ENCODE peak calls at places on chromosomes 12 and 14, in nine cellular contexts. V is cardiac fibroblast, P is HCT116, J is brain microvascular endothelial cell, I is tibial nerve, M is lower lobe of right lung, N is right lobe of liver, F is AG04449, Y is Peyer's patch. K is an unnamed sample.
A peak's percentile ranks its signal among the peaks of the same experiment; 100 is the strongest.

GRCh38 chr12:11963841-11964471 is 106.8 kb upstream of the BCL2L14 start:
- DNase-seq in V (no peak), P (no peak), J (no peak), I (no peak), M (no peak), N (no peak), F (no peak), Y (no peak), K (no peak)

GRCh38 chr12:110135012-110135411 is 10.9 kb downstream of the IFT81 start:
- DNase-seq in V (peak; percentile 81), P (no peak), J (peak; percentile 34), I (no peak), M (no peak), N (no peak), F (peak; percentile 71), Y (no peak), K (no peak)

GRCh38 chr14:56648508-56649301 is 69.1 kb downstream of the TMEM260 start:
- DNase-seq in V (no peak), P (no peak), J (no peak), I (no peak), M (no peak), N (no peak), F (no peak), Y (no peak), K (no peak)

GRCh38 chr14:87131879-87132278 is 861.1 kb downstream of the GALC start:
- DNase-seq in V (peak; percentile 1), P (no peak), J (no peak), I (no peak), M (no peak), N (no peak), F (no peak), Y (no peak), K (no peak)

GRCh38 chr12:49336645-49337584 is at the start of gene C1QL4:
- DNase-seq in V (peak; percentile 66), P (peak; percentile 33), J (peak; percentile 57), I (peak; percentile 87), M (peak; percentile 87), N (peak; percentile 81), F (no peak), Y (peak; percentile 88), K (peak; percentile 85)

GRCh38 chr14:68694516-68695235 is 98.2 kb downstream of the ZFP36L1 start:
- DNase-seq in V (peak; percentile 84), P (no peak), J (no peak), I (no peak), M (no peak), N (peak; percentile 21), F (no peak), Y (no peak), K (no peak)

GRCh38 chr12:109461049-109461845 is 15.9 kb downstream of the KCTD10 start:
- DNase-seq in V (peak; percentile 75), P (no peak), J (peak; percentile 36), I (peak; percentile 19), M (peak; percentile 71), N (no peak), F (no peak), Y (no peak), K (no peak)

GRCh38 chr14:92945959-92946846 is 23.3 kb downstream of the CHGA start:
- DNase-seq in V (peak; percentile 80), P (peak; percentile 51), J (peak; percentile 57), I (peak; percentile 19), M (peak; percentile 78), N (peak; percentile 88), F (no peak), Y (peak; percentile 89), K (peak; percentile 91)

GRCh38 chr14:45715946-45716345 is 462.9 kb upstream of the MIS18BP1 start:
- DNase-seq in V (no peak), P (no peak), J (no peak), I (no peak), M (no peak), N (no peak), F (no peak), Y (no peak), K (no peak)

GRCh38 chr14:92607702-92608429 is 94.3 kb downstream of the RIN3 start:
- DNase-seq in V (peak; percentile 95), P (no peak), J (peak; percentile 53), I (no peak), M (no peak), N (no peak), F (peak; percentile 65), Y (no peak), K (no peak)

GRCh38 chr14:64442300-64442988 is 22.9 kb upstream of the AKAP5 start:
- DNase-seq in V (no peak), P (no peak), J (no peak), I (no peak), M (no peak), N (no peak), F (no peak), Y (no peak), K (no peak)

DNA sequence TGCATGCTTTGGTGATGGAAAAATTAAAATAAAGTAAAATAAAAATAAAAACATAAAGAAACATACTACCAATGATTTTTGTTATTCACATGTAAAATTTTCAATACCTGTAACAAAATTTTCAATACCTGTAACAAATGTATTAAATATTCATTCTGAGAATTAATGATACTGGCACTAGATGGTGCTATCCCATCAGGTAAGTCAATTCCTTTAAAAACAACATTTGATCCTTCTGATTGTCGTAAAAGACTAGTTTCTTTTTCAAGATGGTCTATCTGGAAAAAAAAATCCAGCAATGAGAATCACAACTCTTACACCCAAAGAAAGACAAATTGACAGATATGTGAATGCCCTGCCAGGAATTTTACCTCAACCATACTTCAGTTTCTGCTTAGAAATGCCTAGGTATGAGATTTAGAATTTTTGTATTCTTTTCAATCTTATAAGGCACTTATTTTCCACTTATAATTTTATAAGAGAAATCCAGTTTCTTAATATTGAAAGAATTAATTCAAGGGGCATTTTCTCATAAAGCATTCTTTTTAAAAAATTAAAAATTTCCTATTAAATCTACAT is 30.7 kb downstream of the CEP290 start:
- DNase-seq in V (peak; percentile 75), P (peak; percentile 38), J (no peak), I (no peak), M (no peak), N (no peak), F (no peak), Y (no peak), K (no peak)
- TF ChIP-seq CTCF in V (peak; percentile 37), P (peak; percentile 35), J (no peak), I (peak; percentile 12), M (peak; percentile 40), N (peak; percentile 53), F (no peak), Y (peak; percentile 53), K (no peak)

GRCh38 chr12:94766397-94766796 is 116.0 kb upstream of the TMCC3 start:
- DNase-seq in V (no peak), P (no peak), J (no peak), I (no peak), M (no peak), N (no peak), F (no peak), Y (no peak), K (no peak)
- TF ChIP-seq CTCF in V (no peak), P (no peak), J (no peak), I (no peak), M (no peak), N (no peak), F (no peak), Y (no peak), K (no peak)

GRCh38 chr12:55955800-55956508 is 9.9 kb downstream of the PMEL start:
- DNase-seq in V (peak; percentile 71), P (peak; percentile 88), J (peak; percentile 47), I (no peak), M (no peak), N (no peak), F (no peak), Y (peak; percentile 56), K (peak; percentile 32)
- TF ChIP-seq CTCF in V (peak; percentile 52), P (peak; percentile 40), J (peak; percentile 66), I (no peak), M (no peak), N (no peak), F (peak; percentile 35), Y (peak; percentile 53), K (no peak)

GRCh38 chr14:52786887-52787286 is 4.5 kb downstream of the GNPNAT1 start:
- DNase-seq in V (no peak), P (no peak), J (no peak), I (no peak), M (no peak), N (no peak), F (no peak), Y (no peak), K (no peak)
- TF ChIP-seq CTCF in V (no peak), P (no peak), J (no peak), I (no peak), M (no peak), N (no peak), F (no peak), Y (no peak), K (no peak)

GRCh38 chr14:23074906-23075305 is 17.6 kb upstream of the CDH24 start:
- DNase-seq in V (no peak), P (no peak), J (no peak), I (no peak), M (no peak), N (no peak), F (no peak), Y (no peak), K (no peak)

GRCh38 chr14:23079716-23080115 is 15.2 kb downstream of the ACIN1 start:
- DNase-seq in V (peak; percentile 40), P (no peak), J (no peak), I (no peak), M (no peak), N (no peak), F (no peak), Y (no peak), K (no peak)

GRCh38 chr14:23078692-23079116 is 16.2 kb downstream of the ACIN1 start:
- DNase-seq in V (peak; percentile 98), P (no peak), J (peak; percentile 94), I (peak; percentile 85), M (peak; percentile 64), N (peak; percentile 78), F (peak; percentile 87), Y (no peak), K (peak; percentile 55)

GRCh38 chr14:23077962-23078361 is 17.0 kb downstream of the ACIN1 start:
- DNase-seq in V (peak; percentile 58), P (no peak), J (no peak), I (no peak), M (no peak), N (no peak), F (no peak), Y (no peak), K (no peak)

GRCh38 chr14:23076785-23077408 is 18.0 kb downstream of the ACIN1 start:
- DNase-seq in V (peak; percentile 56), P (no peak), J (no peak), I (peak; percentile 39), M (no peak), N (no peak), F (no peak), Y (no peak), K (no peak)
- TF ChIP-seq CTCF in V (peak; percentile 70), P (peak; percentile 45), J (peak; percentile 64), I (peak; percentile 48), M (peak; percentile 52), N (peak; percentile 51), F (no peak), Y (peak; percentile 55), K (peak; percentile 49)

DNA sequence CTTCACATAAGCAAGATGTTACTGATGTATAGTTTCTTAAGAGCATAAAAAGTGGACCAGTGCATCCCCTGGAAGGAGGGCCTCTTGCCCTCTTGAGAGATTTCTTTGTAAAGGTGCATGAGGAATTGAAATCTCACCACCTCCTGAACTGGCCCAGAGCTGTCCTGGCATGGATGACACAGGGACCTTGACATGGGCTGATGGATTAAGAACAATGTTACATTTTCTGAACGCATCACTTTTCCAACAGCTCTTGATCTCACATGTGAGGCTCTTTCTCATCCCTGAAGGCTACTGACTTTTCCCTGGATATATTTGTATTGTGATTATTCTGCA is 360.4 kb downstream of the RGS6 start:
- DNase-seq in V (no peak), P (no peak), J (no peak), I (no peak), M (no peak), N (no peak), F (no peak), Y (no peak), K (no peak)
- TF ChIP-seq CTCF in V (no peak), P (no peak), J (no peak), I (no peak), M (no peak), N (no peak), F (no peak), Y (no peak), K (peak; percentile 11)

K was measured in stomach.